ENCODE peak calls at places on chromosomes 4 and X, in five cellular contexts. One of them, this sample, is unnamed.

GRCh38 chr4:120520761-120521160 is 401.8 kb downstream of the PRDM5 start:
- DNase-seq in heart right ventricle: no peak
- DNase-seq in GM12864: no peak
- DNase-seq in ascending aorta: no peak
- DNase-seq in upper lobe of right lung: no peak
- DNase-seq in this sample: no peak

GRCh38 chrX:131977619-131978018 is 45.5 kb upstream of the STK26 start:
- DNase-seq in heart right ventricle: no peak
- DNase-seq in GM12864: no peak
- DNase-seq in ascending aorta: no peak
- DNase-seq in upper lobe of right lung: no peak
- DNase-seq in this sample: no peak

GRCh38 chr4:138892483-138893386 is 122.8 kb upstream of the NOCT start:
- DNase-seq in heart right ventricle: no peak
- DNase-seq in GM12864: no peak
- DNase-seq in ascending aorta: no peak
- DNase-seq in upper lobe of right lung: no peak
- DNase-seq in this sample: no peak

GRCh38 chr4:20552004-20552403 is 148.3 kb upstream of the PACRGL start:
- DNase-seq in heart right ventricle: no peak
- DNase-seq in GM12864: no peak
- DNase-seq in ascending aorta: no peak
- DNase-seq in upper lobe of right lung: no peak
- DNase-seq in this sample: no peak

GRCh38 chr4:163554870-163555465 is 60.5 kb downstream of the TMA16 start:
- DNase-seq in heart right ventricle: no peak
- DNase-seq in GM12864: no peak
- DNase-seq in ascending aorta: no peak
- DNase-seq in upper lobe of right lung: no peak
- DNase-seq in this sample: no peak

GRCh38 chrX:70762285-70762684 is 146.2 kb downstream of the TEX11 start:
- DNase-seq in heart right ventricle: no peak
- DNase-seq in GM12864: no peak
- DNase-seq in ascending aorta: no peak
- DNase-seq in upper lobe of right lung: no peak
- DNase-seq in this sample: no peak

GRCh38 chrX:102712967-102713677 is 874 bp downstream of the GPRASP2 start:
- DNase-seq in heart right ventricle: peak; percentile 68
- DNase-seq in GM12864: no peak
- DNase-seq in ascending aorta: no peak
- DNase-seq in upper lobe of right lung: peak; percentile 60
- DNase-seq in this sample: no peak

GRCh38 chrX:143500751-143501150 is 16.5 kb downstream of the SPANXN3 start:
- DNase-seq in heart right ventricle: no peak
- DNase-seq in GM12864: no peak
- DNase-seq in ascending aorta: no peak
- DNase-seq in upper lobe of right lung: no peak
- DNase-seq in this sample: no peak

GRCh38 chr4:179595671-179596410 is 2153.6 kb upstream of the AGA start:
- DNase-seq in heart right ventricle: no peak
- DNase-seq in GM12864: no peak
- DNase-seq in ascending aorta: no peak
- DNase-seq in upper lobe of right lung: no peak
- DNase-seq in this sample: no peak

GRCh38 chrX:1249101-1249887 is 19.3 kb upstream of the CSF2RA start:
- DNase-seq in heart right ventricle: peak; percentile 64
- DNase-seq in GM12864: no peak
- DNase-seq in ascending aorta: peak; percentile 24
- DNase-seq in upper lobe of right lung: peak; percentile 78
- DNase-seq in this sample: peak; percentile 23

GRCh38 chrX:30308263-30309138 is 689 bp downstream of the NR0B1 start:
- DNase-seq in heart right ventricle: no peak
- DNase-seq in GM12864: no peak
- DNase-seq in ascending aorta: no peak
- DNase-seq in upper lobe of right lung: no peak
- DNase-seq in this sample: peak; percentile 7

GRCh38 chr4:40576651-40577480 is 52.8 kb downstream of the RBM47 start:
- DNase-seq in heart right ventricle: peak; percentile 80
- DNase-seq in GM12864: peak; percentile 71
- DNase-seq in ascending aorta: peak; percentile 66
- DNase-seq in upper lobe of right lung: peak; percentile 93
- DNase-seq in this sample: peak; percentile 70

GRCh38 chrX:46758163-46758955 is 559 bp downstream of the SLC9A7 start:
- DNase-seq in heart right ventricle: no peak
- DNase-seq in GM12864: no peak
- DNase-seq in ascending aorta: no peak
- DNase-seq in upper lobe of right lung: peak; percentile 66
- DNase-seq in this sample: no peak

GRCh38 chr4:39924014-39924413 is 53.7 kb downstream of the PDS5A start:
- DNase-seq in heart right ventricle: no peak
- DNase-seq in GM12864: no peak
- DNase-seq in ascending aorta: no peak
- DNase-seq in upper lobe of right lung: no peak
- DNase-seq in this sample: no peak

GRCh38 chr4:109005523-109005922 is 242.7 kb upstream of the ETNPPL start:
- DNase-seq in heart right ventricle: no peak
- DNase-seq in GM12864: no peak
- DNase-seq in ascending aorta: no peak
- DNase-seq in upper lobe of right lung: no peak
- DNase-seq in this sample: no peak

GRCh38 chrX:2692221-2693122 is 1.4 kb downstream of the CD99 start:
- DNase-seq in heart right ventricle: peak; percentile 50
- DNase-seq in GM12864: no peak
- DNase-seq in ascending aorta: no peak
- DNase-seq in upper lobe of right lung: no peak
- DNase-seq in this sample: no peak

GRCh38 chr4:27096142-27096824 is 235.6 kb downstream of the STIM2 start:
- DNase-seq in heart right ventricle: no peak
- DNase-seq in GM12864: no peak
- DNase-seq in ascending aorta: no peak
- DNase-seq in upper lobe of right lung: no peak
- DNase-seq in this sample: no peak

GRCh38 chr4:187289371-187289770 is 565.7 kb upstream of the FAT1 start:
- DNase-seq in heart right ventricle: no peak
- DNase-seq in GM12864: no peak
- DNase-seq in ascending aorta: no peak
- DNase-seq in upper lobe of right lung: no peak
- DNase-seq in this sample: no peak

GRCh38 chrX:153765138-153766079 is 1.4 kb downstream of the PLXNB3 start:
- DNase-seq in heart right ventricle: no peak
- DNase-seq in GM12864: no peak
- DNase-seq in ascending aorta: no peak
- DNase-seq in upper lobe of right lung: peak; percentile 46
- DNase-seq in this sample: no peak

GRCh38 chrX:78979789-78980464 is 34.7 kb downstream of the P2RY10 start:
- DNase-seq in heart right ventricle: no peak
- DNase-seq in GM12864: peak; percentile 52
- DNase-seq in ascending aorta: no peak
- DNase-seq in upper lobe of right lung: no peak
- DNase-seq in this sample: peak; percentile 27

DNA sequence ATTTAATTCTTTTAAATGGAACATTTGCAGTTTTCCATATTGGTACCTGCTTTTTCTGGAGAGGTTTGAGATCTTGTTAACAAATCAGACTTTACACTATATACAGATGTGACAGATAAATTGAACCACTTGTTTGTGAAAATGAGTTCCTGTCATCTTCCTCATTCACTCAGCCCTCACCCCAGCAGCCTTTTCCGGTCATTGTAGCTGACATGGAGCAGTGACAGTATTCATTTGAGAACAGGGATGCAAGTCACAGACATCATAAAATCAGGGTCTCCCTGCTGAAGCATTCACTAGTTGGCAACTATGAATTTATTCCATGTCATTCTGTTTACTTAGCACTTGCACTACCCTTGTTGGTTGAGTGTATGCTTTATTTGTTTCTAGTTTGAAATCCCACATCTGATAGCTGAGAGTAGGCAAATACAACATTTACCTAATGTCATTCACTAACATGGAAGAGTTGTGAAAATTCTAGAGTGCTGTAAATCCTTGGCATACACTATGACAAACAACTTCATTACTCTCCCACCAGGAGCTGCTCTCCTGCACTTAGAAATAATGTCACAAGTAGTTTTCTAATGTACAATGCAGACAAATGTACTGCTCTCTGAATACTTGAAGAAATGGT is 78.9 kb downstream of the UGT8 start:
- DNase-seq in heart right ventricle: no peak
- DNase-seq in GM12864: no peak
- DNase-seq in ascending aorta: no peak
- DNase-seq in upper lobe of right lung: no peak
- DNase-seq in this sample: no peak
- TF ChIP-seq CTCF in heart right ventricle: no peak
- TF ChIP-seq CTCF in GM12864: no peak
- TF ChIP-seq CTCF in ascending aorta: no peak
- TF ChIP-seq CTCF in upper lobe of right lung: no peak
- TF ChIP-seq CTCF in this sample: no peak

GRCh38 chr4:82380344-82380743 is 6.6 kb upstream of the HNRNPD start:
- DNase-seq in heart right ventricle: peak; percentile 69
- DNase-seq in GM12864: no peak
- DNase-seq in ascending aorta: no peak
- DNase-seq in upper lobe of right lung: no peak
- DNase-seq in this sample: no peak

GRCh38 chr4:82372874-82373815 is 646 bp downstream of the HNRNPD start:
- DNase-seq in heart right ventricle: peak; percentile 83
- DNase-seq in GM12864: peak; percentile 53
- DNase-seq in ascending aorta: no peak
- DNase-seq in upper lobe of right lung: peak; percentile 86
- DNase-seq in this sample: peak; percentile 63

GRCh38 chr4:82373816-82374740 is at the start of gene HNRNPD:
- DNase-seq in heart right ventricle: peak; percentile 99
- DNase-seq in GM12864: peak; percentile 99
- DNase-seq in ascending aorta: peak; percentile 95
- DNase-seq in upper lobe of right lung: peak; percentile 99
- DNase-seq in this sample: peak; percentile 97

GRCh38 chr4:82372502-82372873 is 1.3 kb downstream of the HNRNPD start:
- DNase-seq in heart right ventricle: peak; percentile 41
- DNase-seq in GM12864: no peak
- DNase-seq in ascending aorta: no peak
- DNase-seq in upper lobe of right lung: no peak
- DNase-seq in this sample: no peak

DNA sequence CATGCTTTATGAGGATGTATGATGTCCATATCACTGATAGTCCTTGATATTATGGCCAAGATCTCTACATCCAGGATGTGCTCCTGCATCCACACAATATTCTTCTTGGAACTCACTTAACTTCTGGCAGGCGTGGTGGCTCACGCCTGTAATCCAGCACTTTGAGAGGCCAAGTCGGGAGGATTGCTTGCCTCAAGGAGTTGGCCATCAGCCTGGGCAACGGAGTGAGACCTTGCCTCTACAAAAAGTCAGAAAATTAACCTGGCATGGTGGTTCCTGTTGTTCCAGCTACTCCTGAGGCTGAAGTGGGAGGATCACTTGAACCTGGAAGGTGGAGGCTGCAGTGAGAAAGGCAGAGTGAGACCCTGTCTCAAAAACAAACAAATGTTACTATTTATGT is 2.3 kb upstream of the HNRNPD start:
- DNase-seq in heart right ventricle: no peak
- DNase-seq in GM12864: no peak
- DNase-seq in ascending aorta: no peak
- DNase-seq in upper lobe of right lung: no peak
- DNase-seq in this sample: no peak
- TF ChIP-seq CTCF in heart right ventricle: no peak
- TF ChIP-seq CTCF in GM12864: no peak
- TF ChIP-seq CTCF in ascending aorta: no peak
- TF ChIP-seq CTCF in upper lobe of right lung: no peak
- TF ChIP-seq CTCF in this sample: no peak

GRCh38 chrX:109399831-109400230 is 82.1 kb downstream of the GUCY2F start:
- DNase-seq in heart right ventricle: no peak
- DNase-seq in GM12864: no peak
- DNase-seq in ascending aorta: no peak
- DNase-seq in upper lobe of right lung: no peak
- DNase-seq in this sample: no peak

GRCh38 chrX:109389917-109390316 is 92.0 kb downstream of the GUCY2F start:
- DNase-seq in heart right ventricle: no peak
- DNase-seq in GM12864: no peak
- DNase-seq in ascending aorta: no peak
- DNase-seq in upper lobe of right lung: no peak
- DNase-seq in this sample: no peak

GRCh38 chrX:109390556-109390955 is 91.3 kb downstream of the GUCY2F start:
- DNase-seq in heart right ventricle: no peak
- DNase-seq in GM12864: no peak
- DNase-seq in ascending aorta: no peak
- DNase-seq in upper lobe of right lung: no peak
- DNase-seq in this sample: no peak

GRCh38 chrX:109392895-109393294 is 89.0 kb downstream of the GUCY2F start:
- DNase-seq in heart right ventricle: no peak
- DNase-seq in GM12864: no peak
- DNase-seq in ascending aorta: no peak
- DNase-seq in upper lobe of right lung: no peak
- DNase-seq in this sample: no peak

DNA sequence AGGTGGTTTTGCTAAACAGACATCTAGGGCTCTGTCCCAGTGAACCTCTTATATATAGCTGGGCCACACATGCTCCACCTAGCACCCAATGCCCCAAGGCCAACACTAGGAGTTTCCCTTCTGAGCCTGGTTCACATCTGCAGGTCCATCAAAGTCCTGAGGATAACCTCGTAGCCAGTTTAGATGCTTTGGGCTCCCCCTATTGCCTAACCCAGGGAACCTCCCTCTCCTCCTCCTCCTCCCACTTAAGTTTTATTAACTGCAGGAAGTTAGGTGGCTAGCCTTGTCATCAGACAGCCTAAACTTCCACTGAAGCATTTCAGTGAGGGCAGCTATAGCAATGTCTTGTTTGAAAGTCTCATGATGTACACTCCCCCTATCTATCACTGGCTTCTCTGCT is 88.0 kb downstream of the GUCY2F start:
- DNase-seq in heart right ventricle: no peak
- DNase-seq in GM12864: no peak
- DNase-seq in ascending aorta: no peak
- DNase-seq in upper lobe of right lung: no peak
- DNase-seq in this sample: peak; percentile 4
- TF ChIP-seq CTCF in heart right ventricle: no peak
- TF ChIP-seq CTCF in GM12864: peak; percentile 17
- TF ChIP-seq CTCF in ascending aorta: no peak
- TF ChIP-seq CTCF in upper lobe of right lung: no peak
- TF ChIP-seq CTCF in this sample: no peak

GRCh38 chr4:36163198-36163597 is 81.1 kb downstream of the ARAP2 start:
- DNase-seq in heart right ventricle: no peak
- DNase-seq in GM12864: no peak
- DNase-seq in ascending aorta: no peak
- DNase-seq in upper lobe of right lung: no peak
- DNase-seq in this sample: no peak

GRCh38 chr4:36159208-36159607 is 85.1 kb downstream of the ARAP2 start:
- DNase-seq in heart right ventricle: no peak
- DNase-seq in GM12864: no peak
- DNase-seq in ascending aorta: no peak
- DNase-seq in upper lobe of right lung: no peak
- DNase-seq in this sample: no peak
- TF ChIP-seq CTCF in heart right ventricle: no peak
- TF ChIP-seq CTCF in GM12864: no peak
- TF ChIP-seq CTCF in ascending aorta: no peak
- TF ChIP-seq CTCF in upper lobe of right lung: no peak
- TF ChIP-seq CTCF in this sample: no peak

GRCh38 chr4:161254375-161254774 is 909.4 kb downstream of the FSTL5 start:
- DNase-seq in heart right ventricle: no peak
- DNase-seq in GM12864: no peak
- DNase-seq in ascending aorta: no peak
- DNase-seq in upper lobe of right lung: no peak
- DNase-seq in this sample: no peak
- TF ChIP-seq CTCF in heart right ventricle: no peak
- TF ChIP-seq CTCF in GM12864: no peak
- TF ChIP-seq CTCF in ascending aorta: no peak
- TF ChIP-seq CTCF in upper lobe of right lung: no peak
- TF ChIP-seq CTCF in this sample: peak; percentile 7

GRCh38 chr4:4260185-4260751 is 12.2 kb upstream of the TMEM128 start:
- DNase-seq in heart right ventricle: no peak
- DNase-seq in GM12864: peak; percentile 39
- DNase-seq in ascending aorta: no peak
- DNase-seq in upper lobe of right lung: no peak
- DNase-seq in this sample: peak; percentile 50
- TF ChIP-seq CTCF in heart right ventricle: peak; percentile 39
- TF ChIP-seq CTCF in GM12864: peak; percentile 39
- TF ChIP-seq CTCF in ascending aorta: no peak
- TF ChIP-seq CTCF in upper lobe of right lung: peak; percentile 45
- TF ChIP-seq CTCF in this sample: peak; percentile 16

This sample was measured in GM10248.